ENCODE peak calls at places on chromosomes 3 and 15, in eight cellular contexts. G is activated CD4-positive, alpha-beta T cell treated with anti-CD3 and anti-CD28 coated beads for 24 hours; A is progenitor cell of endocrine pancreas; R is NCI-H1930; U is left ventricle myocardium superior; D is retina; O is Right ventricle myocardium superior; I is foreskin melanocyte. C is an unnamed sample.

GRCh38 chr15:92097473-92098178 is 244.1 kb downstream of the SLCO3A1 start:
- DNase-seq in G (peak), A (peak), R (no peak), U (no peak), D (peak), O (no peak), I (peak), C (peak)

GRCh38 chr3:154151969-154152368 is 30.8 kb downstream of the ARHGEF26 start:
- DNase-seq in G (no peak), A (no peak), R (no peak), U (no peak), D (no peak), O (no peak), I (peak), C (no peak)

GRCh38 chr15:63231717-63232116 is 42.3 kb downstream of the RAB8B start:
- DNase-seq in G (no peak), A (no peak), R (no peak), U (no peak), D (no peak), O (no peak), I (no peak), C (no peak)

GRCh38 chr15:97319316-97319715 is 641.2 kb upstream of the ARRDC4 start:
- DNase-seq in G (no peak), A (no peak), R (no peak), U (no peak), D (no peak), O (no peak), I (no peak), C (no peak)

GRCh38 chr15:99423186-99424130 is 142.3 kb upstream of the MEF2A start:
- DNase-seq in G (no peak), A (no peak), R (no peak), U (no peak), D (no peak), O (peak), I (no peak), C (no peak)

GRCh38 chr3:11625376-11626083 is 18.2 kb downstream of the VGLL4 start:
- DNase-seq in G (no peak), A (no peak), R (no peak), U (no peak), D (no peak), O (no peak), I (no peak), C (no peak)

GRCh38 chr15:98626153-98626552 is 22.2 kb upstream of the IGF1R start:
- DNase-seq in G (no peak), A (no peak), R (no peak), U (no peak), D (no peak), O (no peak), I (no peak), C (no peak)

GRCh38 chr3:112888388-112889085 is 41.9 kb upstream of the CD200R1L start:
- DNase-seq in G (no peak), A (no peak), R (no peak), U (no peak), D (no peak), O (no peak), I (no peak), C (no peak)

GRCh38 chr3:10497439-10497838 is 7.9 kb downstream of the ATP2B2 start:
- DNase-seq in G (no peak), A (no peak), R (no peak), U (no peak), D (no peak), O (no peak), I (no peak), C (no peak)

GRCh38 chr3:44337253-44337652 is 1.3 kb upstream of the TCAIM start:
- DNase-seq in G (no peak), A (no peak), R (no peak), U (no peak), D (no peak), O (no peak), I (no peak), C (no peak)

GRCh38 chr3:13081603-13082360 is 8.6 kb upstream of the IQSEC1 start:
- DNase-seq in G (no peak), A (no peak), R (no peak), U (peak), D (no peak), O (peak), I (no peak), C (no peak)

GRCh38 chr3:198071602-198072285 is 111.7 kb downstream of the LMLN start:
- DNase-seq in G (peak), A (no peak), R (no peak), U (no peak), D (no peak), O (no peak), I (peak), C (no peak)

GRCh38 chr3:97863025-97863424 is 41.2 kb downstream of the CRYBG3 start:
- DNase-seq in G (no peak), A (no peak), R (no peak), U (no peak), D (no peak), O (no peak), I (no peak), C (no peak)

GRCh38 chr15:44726136-44726535 is 10.2 kb upstream of the TRIM69 start:
- DNase-seq in G (no peak), A (no peak), R (no peak), U (no peak), D (no peak), O (no peak), I (no peak), C (no peak)

GRCh38 chr3:171758109-171758508 is 52.2 kb downstream of the PLD1 start:
- DNase-seq in G (no peak), A (no peak), R (no peak), U (no peak), D (no peak), O (no peak), I (no peak), C (no peak)

GRCh38 chr3:156525808-156526207 is 29.1 kb downstream of the SSR3 start:
- DNase-seq in G (no peak), A (no peak), R (no peak), U (no peak), D (no peak), O (no peak), I (no peak), C (no peak)

GRCh38 chr3:48558446-48559134 is 2.0 kb upstream of the PFKFB4 start:
- DNase-seq in G (no peak), A (no peak), R (no peak), U (peak), D (no peak), O (peak), I (no peak), C (no peak)

GRCh38 chr3:126982522-126983175 is at the start of gene PLXNA1:
- DNase-seq in G (peak), A (peak), R (peak), U (peak), D (peak), O (peak), I (peak), C (peak)

GRCh38 chr15:89419370-89419984 is 76.9 kb downstream of the RHCG start:
- DNase-seq in G (no peak), A (peak), R (no peak), U (peak), D (peak), O (peak), I (peak), C (peak)

GRCh38 chr15:28107111-28107893 is 8.2 kb upstream of the OCA2 start:
- DNase-seq in G (no peak), A (peak), R (no peak), U (peak), D (peak), O (no peak), I (no peak), C (no peak)

GRCh38 chr15:73854265-73854664 is 19.1 kb upstream of the TBC1D21 start:
- DNase-seq in G (no peak), A (no peak), R (no peak), U (no peak), D (no peak), O (no peak), I (no peak), C (no peak)

GRCh38 chr15:33160054-33160453 is 34.5 kb downstream of the FMN1 start:
- DNase-seq in G (no peak), A (no peak), R (no peak), U (no peak), D (no peak), O (no peak), I (no peak), C (no peak)

GRCh38 chr3:50177346-50177745 is 14.1 kb upstream of the GNAT1 start:
- DNase-seq in G (no peak), A (no peak), R (no peak), U (no peak), D (no peak), O (peak), I (no peak), C (no peak)

GRCh38 chr3:65371053-65371452 is 667.7 kb downstream of the MAGI1 start:
- DNase-seq in G (no peak), A (no peak), R (no peak), U (no peak), D (no peak), O (no peak), I (no peak), C (no peak)

GRCh38 chr3:195013962-195014361 is 257.0 kb downstream of the XXYLT1 start:
- DNase-seq in G (no peak), A (no peak), R (no peak), U (no peak), D (no peak), O (no peak), I (no peak), C (no peak)

GRCh38 chr15:95371664-95372063 is 958.8 kb upstream of the NR2F2 start:
- DNase-seq in G (no peak), A (no peak), R (no peak), U (no peak), D (no peak), O (no peak), I (no peak), C (no peak)

GRCh38 chr15:71791975-71792374 is 18.4 kb upstream of the NR2E3 start:
- DNase-seq in G (no peak), A (no peak), R (no peak), U (no peak), D (no peak), O (no peak), I (no peak), C (no peak)

GRCh38 chr15:72237286-72238224 is 6.6 kb upstream of the PKM start:
- DNase-seq in G (peak), A (no peak), R (no peak), U (peak), D (no peak), O (peak), I (peak), C (peak)

GRCh38 chr15:83869329-83869728 is 215.4 kb downstream of the ADAMTSL3 start:
- DNase-seq in G (no peak), A (no peak), R (no peak), U (no peak), D (peak), O (no peak), I (no peak), C (no peak)

GRCh38 chr3:28745904-28746617 is 397.4 kb upstream of the AZI2 start:
- DNase-seq in G (no peak), A (no peak), R (no peak), U (no peak), D (peak), O (no peak), I (no peak), C (no peak)

GRCh38 chr3:191047930-191048329 is 151.1 kb upstream of the OSTN start:
- DNase-seq in G (no peak), A (no peak), R (no peak), U (no peak), D (no peak), O (no peak), I (no peak), C (no peak)

GRCh38 chr3:185236969-185237368 is 16.9 kb downstream of the EHHADH start:
- DNase-seq in G (no peak), A (no peak), R (no peak), U (no peak), D (no peak), O (no peak), I (no peak), C (no peak)

GRCh38 chr15:99486371-99487336 is 79.1 kb upstream of the MEF2A start:
- DNase-seq in G (no peak), A (no peak), R (no peak), U (peak), D (peak), O (peak), I (peak), C (peak)

GRCh38 chr3:41477399-41478014 is 278.2 kb downstream of the CTNNB1 start:
- DNase-seq in G (no peak), A (no peak), R (no peak), U (no peak), D (no peak), O (no peak), I (no peak), C (peak)

GRCh38 chr3:157495846-157496245 is 7.4 kb downstream of the VEPH1 start:
- DNase-seq in G (no peak), A (no peak), R (no peak), U (no peak), D (no peak), O (no peak), I (no peak), C (no peak)

GRCh38 chr3:70824785-70825184 is 512.3 kb upstream of the MDFIC2 start:
- DNase-seq in G (no peak), A (no peak), R (no peak), U (no peak), D (no peak), O (no peak), I (no peak), C (no peak)

GRCh38 chr3:64685800-64686445 is 1.9 kb downstream of the ADAMTS9 start:
- DNase-seq in G (no peak), A (peak), R (no peak), U (peak), D (peak), O (peak), I (peak), C (peak)

GRCh38 chr3:57298041-57298440 is 5.6 kb upstream of the ASB14 start:
- DNase-seq in G (no peak), A (no peak), R (no peak), U (no peak), D (no peak), O (no peak), I (no peak), C (no peak)

GRCh38 chr3:124075758-124076157 is 83.8 kb upstream of the ROPN1 start:
- DNase-seq in G (no peak), A (no peak), R (no peak), U (no peak), D (no peak), O (no peak), I (no peak), C (no peak)